ENCODE peak calls at places on chromosomes 1 and 21, in six cellular contexts. One of them, this sample, is unnamed.

GRCh38 chr21:20822559-20823133 is 175.6 kb upstream of the NCAM2 start:
- DNase-seq in naive thymus-derived CD8-positive, alpha-beta T cell: no peak
- DNase-seq in HS-27A: no peak
- DNase-seq in left cardiac atrium: no peak
- DNase-seq in K562: no peak
- DNase-seq in T-helper 22 cell: no peak
- DNase-seq in this sample: no peak

GRCh38 chr1:160124709-160125478 is 9.3 kb downstream of the ATP1A2 start:
- DNase-seq in naive thymus-derived CD8-positive, alpha-beta T cell: no peak
- DNase-seq in HS-27A: peak
- DNase-seq in left cardiac atrium: no peak
- DNase-seq in K562: no peak
- DNase-seq in T-helper 22 cell: no peak
- DNase-seq in this sample: peak

GRCh38 chr1:55052221-55053142 is 13.1 kb downstream of the PCSK9 start:
- DNase-seq in naive thymus-derived CD8-positive, alpha-beta T cell: no peak
- DNase-seq in HS-27A: no peak
- DNase-seq in left cardiac atrium: no peak
- DNase-seq in K562: no peak
- DNase-seq in T-helper 22 cell: no peak
- DNase-seq in this sample: no peak

GRCh38 chr1:218380125-218380977 is 35.2 kb downstream of the TGFB2 start:
- DNase-seq in naive thymus-derived CD8-positive, alpha-beta T cell: no peak
- DNase-seq in HS-27A: peak
- DNase-seq in left cardiac atrium: peak
- DNase-seq in K562: no peak
- DNase-seq in T-helper 22 cell: no peak
- DNase-seq in this sample: no peak

GRCh38 chr1:162632234-162632666 is at the start of gene DDR2:
- DNase-seq in naive thymus-derived CD8-positive, alpha-beta T cell: no peak
- DNase-seq in HS-27A: peak
- DNase-seq in left cardiac atrium: peak
- DNase-seq in K562: no peak
- DNase-seq in T-helper 22 cell: no peak
- DNase-seq in this sample: peak

GRCh38 chr1:19311503-19311930 is 427 bp downstream of the AKR7A2 start:
- DNase-seq in naive thymus-derived CD8-positive, alpha-beta T cell: no peak
- DNase-seq in HS-27A: no peak
- DNase-seq in left cardiac atrium: no peak
- DNase-seq in K562: peak
- DNase-seq in T-helper 22 cell: no peak
- DNase-seq in this sample: no peak

GRCh38 chr1:217029311-217030157 is 306.3 kb upstream of the ESRRG start:
- DNase-seq in naive thymus-derived CD8-positive, alpha-beta T cell: no peak
- DNase-seq in HS-27A: no peak
- DNase-seq in left cardiac atrium: no peak
- DNase-seq in K562: no peak
- DNase-seq in T-helper 22 cell: no peak
- DNase-seq in this sample: no peak

GRCh38 chr1:21801100-21801499 is 11.0 kb upstream of the LDLRAD2 start:
- DNase-seq in naive thymus-derived CD8-positive, alpha-beta T cell: no peak
- DNase-seq in HS-27A: peak
- DNase-seq in left cardiac atrium: no peak
- DNase-seq in K562: no peak
- DNase-seq in T-helper 22 cell: no peak
- DNase-seq in this sample: no peak

GRCh38 chr1:68011786-68012375 is 38.5 kb downstream of the DIRAS3 start:
- DNase-seq in naive thymus-derived CD8-positive, alpha-beta T cell: no peak
- DNase-seq in HS-27A: no peak
- DNase-seq in left cardiac atrium: no peak
- DNase-seq in K562: no peak
- DNase-seq in T-helper 22 cell: no peak
- DNase-seq in this sample: peak

GRCh38 chr1:19047373-19047772 is 90.9 kb upstream of the IFFO2 start:
- DNase-seq in naive thymus-derived CD8-positive, alpha-beta T cell: no peak
- DNase-seq in HS-27A: no peak
- DNase-seq in left cardiac atrium: no peak
- DNase-seq in K562: no peak
- DNase-seq in T-helper 22 cell: no peak
- DNase-seq in this sample: no peak

GRCh38 chr1:165988275-165988674 is 160.9 kb downstream of the UCK2 start:
- DNase-seq in naive thymus-derived CD8-positive, alpha-beta T cell: no peak
- DNase-seq in HS-27A: no peak
- DNase-seq in left cardiac atrium: no peak
- DNase-seq in K562: peak
- DNase-seq in T-helper 22 cell: no peak
- DNase-seq in this sample: no peak

GRCh38 chr1:100989306-100990077 is 36.1 kb downstream of the DPH5 start:
- DNase-seq in naive thymus-derived CD8-positive, alpha-beta T cell: no peak
- DNase-seq in HS-27A: peak
- DNase-seq in left cardiac atrium: no peak
- DNase-seq in K562: no peak
- DNase-seq in T-helper 22 cell: no peak
- DNase-seq in this sample: peak